ENCODE peak calls at places on chromosome 16, in four cellular contexts. H is HL-60, O is K562, Z is GM12878. T is an unnamed sample.

GRCh38 chr16:84279871-84280270 is 14.8 kb upstream of the WFDC1 start:
- DNase-seq in H (no peak), O (no peak), Z (no peak), T (no peak)

GRCh38 chr16:49857423-49858181 is 1.7 kb upstream of the ZNF423 start:
- DNase-seq in H (peak; percentile 38), O (peak; percentile 86), Z (no peak), T (peak; percentile 79)

GRCh38 chr16:68267612-68268405 is 3.5 kb downstream of the SLC7A6 start:
- DNase-seq in H (no peak), O (no peak), Z (no peak), T (no peak)

GRCh38 chr16:50548659-50549560 is 714 bp downstream of the NKD1 start:
- DNase-seq in H (no peak), O (peak; percentile 19), Z (no peak), T (peak; percentile 53)

GRCh38 chr16:66364117-66364958 is 2.2 kb upstream of the CDH5 start:
- DNase-seq in H (no peak), O (no peak), Z (no peak), T (no peak)

GRCh38 chr16:1485847-1486496 is 2.8 kb downstream of the PTX4 start:
- DNase-seq in H (no peak), O (no peak), Z (no peak), T (no peak)

GRCh38 chr16:48106445-48106844 is 49.3 kb downstream of the ABCC12 start:
- DNase-seq in H (no peak), O (no peak), Z (no peak), T (no peak)

GRCh38 chr16:56732832-56733231 is 2.9 kb downstream of the NUP93 start:
- DNase-seq in H (no peak), O (no peak), Z (peak; percentile 42), T (no peak)

GRCh38 chr16:57775661-57776469 is 26.4 kb downstream of the KIFC3 start:
- DNase-seq in H (no peak), O (no peak), Z (no peak), T (no peak)

GRCh38 chr16:4859190-4859899 is 12.1 kb downstream of the UBN1 start:
- DNase-seq in H (no peak), O (no peak), Z (no peak), T (no peak)

GRCh38 chr16:25785361-25785760 is 93.6 kb downstream of the HS3ST4 start:
- DNase-seq in H (no peak), O (no peak), Z (no peak), T (no peak)

GRCh38 chr16:55042556-55043432 is 112.1 kb downstream of the IRX5 start:
- DNase-seq in H (no peak), O (no peak), Z (no peak), T (no peak)

GRCh38 chr16:53069772-53070171 is 15.0 kb downstream of the CHD9 start:
- DNase-seq in H (no peak), O (no peak), Z (no peak), T (no peak)

GRCh38 chr16:61858996-61859395 is 177.2 kb downstream of the CDH8 start:
- DNase-seq in H (no peak), O (no peak), Z (no peak), T (no peak)

GRCh38 chr16:30063278-30063892 is 2.2 kb upstream of the ALDOA start:
- DNase-seq in H (no peak), O (no peak), Z (no peak), T (no peak)

GRCh38 chr16:73253922-73254480 is 206.1 kb upstream of the ZFHX3 start:
- DNase-seq in H (no peak), O (no peak), Z (no peak), T (no peak)

GRCh38 chr16:50010212-50010611 is 14.8 kb upstream of the CNEP1R1 start:
- DNase-seq in H (no peak), O (no peak), Z (no peak), T (no peak)

GRCh38 chr16:3983081-3983520 is 102.6 kb upstream of the CREBBP start:
- DNase-seq in H (peak; percentile 47), O (peak; percentile 82), Z (no peak), T (peak; percentile 59)

GRCh38 chr16:74735162-74735452 is 34.4 kb upstream of the MLKL start:
- DNase-seq in H (no peak), O (no peak), Z (no peak), T (no peak)

GRCh38 chr16:4846503-4846900 is 586 bp downstream of the GLYR1 start:
- DNase-seq in H (no peak), O (peak; percentile 22), Z (no peak), T (peak; percentile 25)

GRCh38 chr16:1272453-1273198 is 16.8 kb downstream of the TPSD1 start:
- DNase-seq in H (no peak), O (no peak), Z (no peak), T (no peak)

GRCh38 chr16:5604770-5605169 is 507.2 kb upstream of the EEF2KMT start:
- DNase-seq in H (no peak), O (peak; percentile 36), Z (no peak), T (no peak)

GRCh38 chr16:48393843-48394703 is 8.9 kb upstream of the SIAH1 start:
- DNase-seq in H (no peak), O (peak; percentile 28), Z (no peak), T (no peak)

GRCh38 chr16:49951568-49952195 is 73.3 kb upstream of the CNEP1R1 start:
- DNase-seq in H (no peak), O (no peak), Z (no peak), T (no peak)

GRCh38 chr16:48139517-48139916 is 16.3 kb downstream of the ABCC12 start:
- DNase-seq in H (no peak), O (no peak), Z (no peak), T (no peak)

GRCh38 chr16:6492742-6493141 is 839.9 kb upstream of the RBFOX1 start:
- DNase-seq in H (no peak), O (no peak), Z (no peak), T (no peak)

GRCh38 chr16:8736123-8736680 is 61.2 kb downstream of the TMEM186 start:
- DNase-seq in H (no peak), O (no peak), Z (no peak), T (no peak)

GRCh38 chr16:6836771-6837170 is 495.9 kb upstream of the RBFOX1 start:
- DNase-seq in H (no peak), O (no peak), Z (no peak), T (no peak)

GRCh38 chr16:60432472-60432871 is 1603.8 kb downstream of the CDH8 start:
- DNase-seq in H (no peak), O (no peak), Z (no peak), T (peak; percentile 1)

GRCh38 chr16:81939164-81940067 is 71.9 kb downstream of the SDR42E1 start:
- DNase-seq in H (no peak), O (no peak), Z (no peak), T (no peak)

GRCh38 chr16:56866955-56867830 is 2.2 kb downstream of the SLC12A3 start:
- DNase-seq in H (no peak), O (peak; percentile 49), Z (no peak), T (no peak)

GRCh38 chr16:21161211-21161610 is 2.7 kb downstream of the LDAF1 start:
- DNase-seq in H (no peak), O (no peak), Z (no peak), T (no peak)

GRCh38 chr16:2610781-2611498 is 71.4 kb upstream of the KCTD5 start:
- DNase-seq in H (no peak), O (no peak), Z (no peak), T (no peak)

GRCh38 chr16:74774223-74775139 is at the start of gene FA2H:
- DNase-seq in H (peak; percentile 43), O (peak; percentile 94), Z (no peak), T (peak; percentile 92)

GRCh38 chr16:21057875-21058274 is 92.8 kb downstream of the DNAH3 start:
- DNase-seq in H (no peak), O (no peak), Z (no peak), T (no peak)

GRCh38 chr16:65576631-65577030 is 454.8 kb upstream of the CDH11 start:
- DNase-seq in H (no peak), O (no peak), Z (no peak), T (no peak)

GRCh38 chr16:14350626-14351025 is 279.4 kb downstream of the PARN start:
- DNase-seq in H (no peak), O (no peak), Z (no peak), T (no peak)

GRCh38 chr16:14353340-14353739 is 276.7 kb downstream of the PARN start:
- DNase-seq in H (no peak), O (no peak), Z (no peak), T (no peak)

GRCh38 chr16:14350081-14350480 is 279.0 kb downstream of the MRTFB start:
- DNase-seq in H (no peak), O (no peak), Z (no peak), T (no peak)

GRCh38 chr16:14354561-14355351 is 275.3 kb downstream of the PARN start:
- DNase-seq in H (peak; percentile 35), O (no peak), Z (peak; percentile 100), T (peak; percentile 57)

DNA sequence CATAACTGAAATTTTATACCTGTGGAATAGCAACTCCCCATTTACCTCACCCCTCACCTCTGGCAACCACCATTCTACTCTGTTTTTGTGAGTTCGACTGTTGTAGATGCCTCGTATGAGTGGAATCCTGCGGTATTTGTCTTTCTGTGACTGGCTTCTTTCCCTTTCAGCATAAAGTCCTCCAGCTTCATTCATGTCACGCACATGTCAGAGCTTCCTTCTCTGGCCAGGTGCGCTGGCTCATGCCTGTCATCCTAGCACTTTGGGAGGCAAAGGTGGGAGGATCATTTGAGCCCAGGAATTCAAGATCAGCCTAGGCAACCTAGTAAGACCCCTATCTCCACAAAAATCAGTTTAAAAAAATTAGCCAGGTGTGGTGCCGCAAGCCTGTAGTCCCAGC is 278.4 kb downstream of the PARN start:
- DNase-seq in H (no peak), O (no peak), Z (no peak), T (no peak)
- TF ChIP-seq SPI1 in H (no peak), O (no peak), Z (no peak), T (no peak)

GRCh38 chr16:51670527-51670926 is 519.5 kb upstream of the SALL1 start:
- DNase-seq in H (no peak), O (no peak), Z (no peak), T (no peak)
- TF ChIP-seq POLR2AphosphoS5 in H (no peak), O (no peak), Z (no peak), T (no peak)

DNA sequence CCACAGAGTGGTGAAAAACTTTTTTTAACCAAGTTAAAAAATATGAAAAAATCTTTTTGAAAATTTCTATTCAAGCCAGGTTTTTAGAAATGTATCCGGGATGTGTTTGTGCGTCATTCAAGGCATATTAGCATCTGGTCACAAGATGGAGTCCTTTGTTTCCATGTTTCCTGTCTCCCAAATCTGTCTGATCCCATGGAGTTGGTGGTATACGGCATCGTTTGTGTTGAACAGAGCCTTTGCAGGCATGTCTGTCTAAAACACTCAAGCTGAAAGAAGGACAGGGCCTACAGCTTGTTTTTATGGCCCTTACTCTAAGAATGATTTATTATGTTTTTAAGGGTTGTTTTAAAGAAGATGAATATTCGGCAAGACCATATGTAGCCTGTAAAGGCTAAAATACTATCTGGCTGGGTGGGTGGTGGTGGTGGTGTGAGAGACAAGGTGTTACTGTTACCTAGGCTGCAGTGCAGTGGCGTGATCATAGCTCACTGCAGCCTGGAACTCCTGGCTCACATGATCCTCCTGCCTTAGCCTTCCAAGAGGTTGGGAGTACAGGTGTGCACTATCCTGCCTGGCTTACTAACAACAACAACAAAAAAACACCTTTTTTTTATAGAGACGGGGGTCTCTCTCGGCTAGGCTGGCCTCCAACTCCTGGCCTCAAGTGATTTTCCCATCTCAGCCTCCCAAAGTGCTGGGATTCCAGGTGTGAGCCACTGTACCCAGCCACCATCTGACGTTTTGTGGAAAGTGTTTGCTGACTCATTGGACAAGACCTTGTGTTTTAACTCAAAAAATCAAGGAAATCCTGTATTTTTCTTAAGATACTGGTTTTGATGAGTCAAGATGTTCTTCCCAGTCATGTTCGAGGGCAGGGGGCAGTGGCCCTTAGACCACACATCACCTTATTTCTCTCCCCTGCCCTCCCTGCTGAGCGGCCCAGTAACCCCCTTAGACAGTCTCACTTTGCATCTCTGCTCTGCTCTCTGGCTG is 52.2 kb downstream of the NDE1 start:
- DNase-seq in H (no peak), O (no peak), Z (no peak), T (no peak)
- TF ChIP-seq SPI1 in H (no peak), O (no peak), Z (no peak), T (no peak)

GRCh38 chr16:70378869-70379493 is 32.3 kb downstream of the DDX19A start:
- DNase-seq in H (no peak), O (no peak), Z (no peak), T (no peak)
- TF ChIP-seq POLR2AphosphoS5 in H (no peak), O (no peak), Z (no peak), T (no peak)